ENCODE peak calls at places on chromosome 5, in eight cellular contexts. D is A549; Q is NCI-H1417; X is astrocyte of the spinal cord; A is A172; M is hepatic stellate cell; L is lower leg skin; G is stimulated activated CD4-positive, alpha-beta T cell treated with anti-CD3 and anti-CD28 coated beads, TNF-alpha, amount 100 ng/mL, for 4 hours. B is an unnamed sample.
A peak's percentile ranks its signal among the peaks of the same experiment; 100 is the strongest.

GRCh38 chr5:172920447-172920849 is 38.8 kb upstream of the RPL26L1 start:
- DNase-seq in D (peak; percentile 95), Q (no peak), X (peak; percentile 100), A (peak; percentile 97), M (peak; percentile 89), L (no peak), G (no peak), B (peak; percentile 66)

GRCh38 chr5:4083591-4084337 is 488.1 kb downstream of the IRX1 start:
- DNase-seq in D (no peak), Q (no peak), X (no peak), A (no peak), M (no peak), L (peak; percentile 62), G (no peak), B (no peak)

GRCh38 chr5:170053896-170054295 is 51.8 kb upstream of the FOXI1 start:
- DNase-seq in D (no peak), Q (no peak), X (no peak), A (no peak), M (no peak), L (peak; percentile 13), G (no peak), B (no peak)

GRCh38 chr5:68304421-68305052 is 89.0 kb downstream of the PIK3R1 start:
- DNase-seq in D (no peak), Q (no peak), X (no peak), A (peak; percentile 73), M (no peak), L (no peak), G (no peak), B (peak; percentile 32)

GRCh38 chr5:83294246-83294645 is 177.3 kb upstream of the VCAN start:
- DNase-seq in D (no peak), Q (no peak), X (no peak), A (no peak), M (no peak), L (no peak), G (no peak), B (no peak)

GRCh38 chr5:163089926-163090325 is 347.5 kb upstream of the CCNG1 start:
- DNase-seq in D (no peak), Q (no peak), X (no peak), A (no peak), M (no peak), L (no peak), G (no peak), B (no peak)

GRCh38 chr5:101935086-101935485 is 361.0 kb downstream of the SLCO4C1 start:
- DNase-seq in D (no peak), Q (no peak), X (no peak), A (no peak), M (no peak), L (no peak), G (no peak), B (no peak)

GRCh38 chr5:1159341-1159675 is 42.1 kb upstream of the SLC6A19 start:
- DNase-seq in D (no peak), Q (no peak), X (no peak), A (no peak), M (no peak), L (no peak), G (no peak), B (no peak)

GRCh38 chr5:113162208-113162607 is 185.6 kb downstream of the DCP2 start:
- DNase-seq in D (no peak), Q (no peak), X (no peak), A (peak; percentile 14), M (no peak), L (no peak), G (no peak), B (no peak)

GRCh38 chr5:134184155-134185135 is 7.7 kb upstream of the SKP1 start:
- DNase-seq in D (peak; percentile 87), Q (peak; percentile 21), X (peak; percentile 47), A (peak; percentile 75), M (peak; percentile 74), L (peak; percentile 91), G (peak; percentile 56), B (peak; percentile 66)

GRCh38 chr5:73312872-73313510 is 135.6 kb downstream of the FOXD1 start:
- DNase-seq in D (no peak), Q (no peak), X (no peak), A (no peak), M (no peak), L (no peak), G (no peak), B (no peak)

GRCh38 chr5:52692039-52692438 is 95.7 kb upstream of the ITGA1 start:
- DNase-seq in D (no peak), Q (no peak), X (peak; percentile 59), A (peak; percentile 37), M (no peak), L (no peak), G (no peak), B (no peak)

GRCh38 chr5:54302267-54302687 is 8.1 kb downstream of the ARL15 start:
- DNase-seq in D (no peak), Q (no peak), X (peak; percentile 53), A (no peak), M (no peak), L (no peak), G (no peak), B (no peak)

GRCh38 chr5:37412515-37412914 is 33.4 kb downstream of the WDR70 start:
- DNase-seq in D (peak; percentile 7), Q (no peak), X (no peak), A (no peak), M (no peak), L (no peak), G (no peak), B (no peak)

GRCh38 chr5:104556957-104557356 is 994.4 kb upstream of the NUDT12 start:
- DNase-seq in D (no peak), Q (no peak), X (no peak), A (no peak), M (no peak), L (no peak), G (no peak), B (no peak)

GRCh38 chr5:65191554-65192126 is 290.1 kb downstream of the ADAMTS6 start:
- DNase-seq in D (no peak), Q (no peak), X (peak; percentile 46), A (no peak), M (no peak), L (no peak), G (no peak), B (no peak)

GRCh38 chr5:169860585-169860984 is 119.7 kb downstream of the INSYN2B start:
- DNase-seq in D (no peak), Q (no peak), X (no peak), A (no peak), M (no peak), L (no peak), G (no peak), B (no peak)

GRCh38 chr5:172906436-172906835 is 52.8 kb upstream of the RPL26L1 start:
- DNase-seq in D (no peak), Q (no peak), X (peak; percentile 90), A (peak; percentile 85), M (peak; percentile 65), L (no peak), G (no peak), B (no peak)

GRCh38 chr5:167363065-167363464 is 928.4 kb upstream of the WWC1 start:
- DNase-seq in D (no peak), Q (no peak), X (no peak), A (no peak), M (no peak), L (no peak), G (no peak), B (no peak)

GRCh38 chr5:176744584-176744965 is 65.8 kb upstream of the UNC5A start:
- DNase-seq in D (peak; percentile 28), Q (peak; percentile 34), X (no peak), A (no peak), M (no peak), L (no peak), G (no peak), B (no peak)